ENCODE peak calls at places on chromosome 3, in seven cellular contexts. N, I, X, O, P, Q and A are unnamed samples. For H3K4me1, the result is how much of the 10 kb centered on the place peaks cover.

GRCh38 chr3:37808656-37809055 is 53.0 kb upstream of the CTDSPL start:
- DNase-seq in N (no peak), P (no peak), O (no peak), X (no peak), I (no peak), Q (no peak), A (no peak)

GRCh38 chr3:188160751-188161150 is 6.8 kb downstream of the LPP start:
- DNase-seq in Q (no peak), I (no peak), N (no peak), P (no peak), O (no peak), X (no peak), A (no peak)

GRCh38 chr3:66041116-66041515 is 2.4 kb upstream of the MAGI1 start:
- DNase-seq in O (no peak), P (no peak), X (peak), Q (no peak), N (no peak), I (no peak), A (no peak)

GRCh38 chr3:193593666-193594025 is 638 bp downstream of the OPA1 start:
- DNase-seq in P (no peak), Q (peak), O (no peak), I (peak), N (no peak), X (peak), A (no peak)

GRCh38 chr3:187648177-187648576 is 22.0 kb downstream of the SST start:
- DNase-seq in O (no peak), Q (no peak), X (no peak), P (no peak), I (no peak), N (no peak), A (no peak)

GRCh38 chr3:50428007-50428633 is 68.8 kb upstream of the TMEM115 start:
- DNase-seq in O (no peak), I (no peak), Q (no peak), P (no peak), X (no peak), N (no peak), A (no peak)

GRCh38 chr3:165839296-165840076 is 2.3 kb upstream of the BCHE start:
- DNase-seq in N (no peak), Q (no peak), X (peak), I (no peak), P (no peak), O (no peak), A (no peak)

GRCh38 chr3:110518031-110518430 is 553.6 kb upstream of the NECTIN3 start:
- DNase-seq in P (no peak), N (no peak), X (no peak), O (no peak), I (no peak), Q (no peak), A (no peak)

GRCh38 chr3:102532901-102533300 is 98.1 kb downstream of the ZPLD1 start:
- DNase-seq in P (no peak), O (no peak), Q (no peak), N (no peak), I (no peak), X (peak), A (no peak)

GRCh38 chr3:105953831-105954230 is 85.0 kb upstream of the CBLB start:
- DNase-seq in I (no peak), O (no peak), Q (no peak), X (no peak), P (no peak), N (no peak), A (no peak)

GRCh38 chr3:172147113-172147818 is 107.9 kb downstream of the FNDC3B start:
- DNase-seq in X (no peak), I (no peak), Q (no peak), O (no peak), N (no peak), P (no peak), A (no peak)

GRCh38 chr3:125107384-125107783 is 51.6 kb upstream of the HEG1 start:
- DNase-seq in P (no peak), N (no peak), O (no peak), X (no peak), Q (no peak), I (no peak), A (no peak)
- H3K4me3 ChIP-seq in P (no peak), N (no peak), O (no peak), X (no peak), Q (no peak), I (no peak), A (no peak)

GRCh38 chr3:180630360-180630759 is 28.4 kb downstream of the TTC14 start:
- DNase-seq in P (no peak), I (no peak), X (no peak), Q (no peak), N (no peak), O (no peak), A (no peak)

GRCh38 chr3:180633722-180634121 is 31.8 kb downstream of the TTC14 start:
- DNase-seq in Q (no peak), P (no peak), N (no peak), X (no peak), I (peak), O (peak), A (no peak)

GRCh38 chr3:180626844-180627243 is 24.9 kb downstream of the TTC14 start:
- DNase-seq in Q (no peak), I (no peak), N (no peak), P (no peak), X (no peak), O (no peak), A (no peak)

GRCh38 chr3:180631317-180631716 is 29.4 kb downstream of the TTC14 start:
- DNase-seq in O (no peak), P (no peak), I (no peak), X (no peak), N (no peak), Q (no peak), A (no peak)
- TF ChIP-seq CTCF in O (no peak), P (no peak), I (no peak), X (no peak), N (no peak), Q (no peak), A (no peak)

DNA sequence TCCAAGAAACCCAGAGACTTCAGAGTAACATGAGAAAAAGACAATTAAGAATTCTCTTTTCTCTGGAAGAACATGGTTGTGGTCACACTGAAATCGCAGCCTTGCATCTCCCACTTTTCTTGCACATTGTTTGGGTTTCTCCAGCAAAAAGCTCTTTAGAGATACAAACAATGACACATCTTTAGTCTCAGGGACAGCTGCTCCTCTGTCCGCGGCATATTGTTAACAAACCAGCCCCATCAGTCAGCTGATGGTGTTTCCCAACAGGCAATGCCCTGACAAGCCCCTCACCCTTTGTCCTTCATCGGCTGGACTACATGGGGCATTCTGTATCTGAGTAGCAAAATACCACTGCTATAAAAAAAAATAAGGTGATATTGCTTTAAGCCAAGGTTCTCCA is 53.4 kb downstream of the UMPS start:
- DNase-seq in X (no peak), P (no peak), N (no peak), Q (no peak), I (no peak), O (peak), A (no peak)
- H3K4me1 ChIP-seq in X (under half), P (under half), N (under half), Q (half or more), I (under half), O (under half), A (half or more)

GRCh38 chr3:31704156-31704555 is 171.4 kb downstream of the STT3B start:
- DNase-seq in P (no peak), I (no peak), N (no peak), X (no peak), Q (no peak), O (no peak), A (no peak)
- H3K4me3 ChIP-seq in P (no peak), I (no peak), N (no peak), X (no peak), Q (no peak), O (no peak), A (no peak)

DNA sequence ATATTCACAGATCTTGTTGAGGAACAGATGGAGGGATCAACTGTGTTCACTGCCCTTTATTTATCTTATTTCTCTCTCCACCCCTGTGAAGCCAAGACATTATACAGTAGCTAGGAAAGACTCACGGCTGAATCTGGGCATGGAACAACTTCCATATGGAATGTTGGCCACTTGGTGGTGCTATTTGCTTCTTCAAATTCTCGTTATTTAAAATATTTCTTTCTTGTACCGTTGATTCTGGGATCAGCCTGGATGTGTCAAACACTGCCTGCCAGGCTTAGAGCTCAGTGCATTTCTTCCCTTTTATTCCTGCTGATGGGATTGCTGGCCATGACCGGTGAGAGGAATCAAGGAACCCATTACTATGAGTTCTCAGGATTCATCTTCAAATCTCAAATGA is 17.5 kb upstream of the GASK1A start:
- DNase-seq in O (no peak), X (peak), N (peak), Q (peak), I (peak), P (peak), A (no peak)
- TF ChIP-seq CTCF in O (peak), X (peak), N (no peak), Q (peak), I (peak), P (peak), A (peak)

GRCh38 chr3:151305778-151306157 is 10.9 kb downstream of the GPR87 start:
- DNase-seq in P (no peak), Q (no peak), N (no peak), X (no peak), I (no peak), O (no peak), A (no peak)
- H3K4me1 ChIP-seq in P (under half), Q (under half), N (under half), X (under half), I (under half), O (under half), A (under half)

DNA sequence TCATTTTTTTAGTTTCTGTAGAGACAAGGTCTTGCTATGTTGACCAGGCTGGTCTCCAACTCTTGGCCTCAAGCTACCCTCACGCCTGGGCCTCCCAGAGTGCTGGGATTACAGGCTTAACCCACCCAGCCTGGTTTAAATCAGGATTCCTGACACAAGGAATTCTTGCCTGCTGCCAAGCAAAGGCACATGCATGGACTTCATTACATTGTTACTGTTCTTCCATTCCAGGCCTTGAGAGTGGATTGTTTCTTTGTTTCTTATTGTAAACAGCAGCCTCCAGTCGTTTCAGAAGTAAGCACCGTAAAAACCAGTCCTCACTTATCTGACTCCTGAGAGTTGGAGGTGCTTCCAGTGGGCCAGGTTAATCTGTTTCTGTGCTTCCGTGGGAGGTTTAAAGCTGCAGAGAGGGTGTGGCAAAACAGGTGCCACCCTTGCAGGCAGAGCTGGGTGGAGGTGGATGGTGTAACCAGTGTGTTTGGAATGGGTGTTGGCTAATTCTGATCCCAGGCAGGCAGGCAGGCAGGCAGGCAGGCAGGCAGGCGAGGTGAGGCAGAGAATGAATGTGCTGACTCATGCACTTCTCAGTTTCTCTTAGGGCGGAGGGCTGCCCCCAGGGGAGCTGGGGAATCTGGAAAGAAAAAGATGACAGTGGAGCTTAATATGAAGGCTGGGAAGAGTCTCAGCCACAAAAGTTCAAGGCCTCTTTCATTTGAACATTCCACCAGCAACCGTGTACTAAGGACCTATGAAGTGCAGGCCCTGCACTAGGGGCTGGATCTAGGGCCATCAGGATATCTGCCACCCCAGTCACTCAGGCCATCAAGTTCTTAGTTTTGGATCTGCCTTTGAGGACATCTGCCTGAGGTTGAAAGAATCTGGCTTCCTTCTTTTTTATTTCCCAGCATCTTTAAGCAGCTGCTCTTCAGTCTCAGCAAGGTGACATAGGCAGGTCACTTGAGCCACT is 37.0 kb upstream of the CDCP1 start:
- DNase-seq in N (peak), Q (peak), I (no peak), P (peak), X (peak), O (peak), A (no peak)
- H3K4me3 ChIP-seq in N (no peak), Q (no peak), I (no peak), P (no peak), X (no peak), O (no peak), A (no peak)